ENCODE peak calls at places on chromosomes 4 and X, in five cellular contexts. V is GM12892, P is pancreas, T is PC-3, O is bronchial epithelial cell. N is an unnamed sample.
A peak's percentile ranks its signal among the peaks of the same experiment; 100 is the strongest.

GRCh38 chrX:100659431-100660137 is 15.6 kb downstream of the SRPX2 start:
- DNase-seq in V (no peak), P (no peak), T (no peak), O (no peak), N (peak; percentile 49)

GRCh38 chrX:69307029-69307428 is 141.8 kb upstream of the PJA1 start:
- DNase-seq in V (no peak), P (no peak), T (no peak), O (no peak), N (no peak)

GRCh38 chr4:119268466-119268865 is 53.5 kb downstream of the FABP2 start:
- DNase-seq in V (no peak), P (no peak), T (no peak), O (peak; percentile 8), N (no peak)

GRCh38 chr4:139234258-139234657 is 45.8 kb downstream of the MGARP start:
- DNase-seq in V (no peak), P (no peak), T (no peak), O (no peak), N (no peak)

GRCh38 chr4:40316782-40317635 is 18.1 kb upstream of the CHRNA9 start:
- DNase-seq in V (peak; percentile 39), P (peak; percentile 65), T (peak; percentile 82), O (peak; percentile 97), N (peak; percentile 34)

GRCh38 chr4:101306225-101306624 is 41.1 kb downstream of the PPP3CA start:
- DNase-seq in V (no peak), P (no peak), T (no peak), O (peak; percentile 48), N (no peak)

GRCh38 chr4:7206856-7207567 is 14.7 kb downstream of the SORCS2 start:
- DNase-seq in V (no peak), P (peak; percentile 30), T (peak; percentile 82), O (peak; percentile 56), N (peak; percentile 49)

GRCh38 chrX:50536955-50537354 is 66.3 kb upstream of the DGKK start:
- DNase-seq in V (no peak), P (no peak), T (no peak), O (no peak), N (no peak)

GRCh38 chr4:156968479-156968984 is 3.1 kb downstream of the PDGFC start:
- DNase-seq in V (no peak), P (peak; percentile 63), T (peak; percentile 81), O (peak; percentile 79), N (peak; percentile 51)

GRCh38 chr4:42579903-42580302 is 77.0 kb downstream of the ATP8A1 start:
- DNase-seq in V (no peak), P (no peak), T (peak; percentile 45), O (no peak), N (no peak)

GRCh38 chrX:139815771-139816170 is 107.8 kb upstream of the MCF2 start:
- DNase-seq in V (no peak), P (no peak), T (no peak), O (no peak), N (no peak)

GRCh38 chr4:138241281-138242075 is 671 bp downstream of the SLC7A11 start:
- DNase-seq in V (no peak), P (peak; percentile 39), T (peak; percentile 30), O (no peak), N (peak; percentile 23)

GRCh38 chrX:115494133-115494532 is 66.8 kb upstream of the PLS3 start:
- DNase-seq in V (no peak), P (no peak), T (peak; percentile 41), O (no peak), N (no peak)

GRCh38 chr4:80072607-80073361 is at the start of gene ANTXR2:
- DNase-seq in V (peak; percentile 46), P (peak; percentile 79), T (peak; percentile 89), O (peak; percentile 82), N (peak; percentile 93)

GRCh38 chrX:31934842-31935241 is 863.0 kb upstream of the FTHL17 start:
- DNase-seq in V (no peak), P (no peak), T (no peak), O (no peak), N (no peak)

GRCh38 chr4:153595894-153596601 is 88.0 kb upstream of the TLR2 start:
- DNase-seq in V (no peak), P (no peak), T (peak; percentile 29), O (peak; percentile 71), N (no peak)

GRCh38 chrX:140190441-140191108 is 225.3 kb upstream of the CXorf66 start:
- DNase-seq in V (no peak), P (peak; percentile 1), T (no peak), O (no peak), N (no peak)

GRCh38 chr4:19983072-19983471 is 268.6 kb upstream of the SLIT2 start:
- DNase-seq in V (no peak), P (no peak), T (peak; percentile 57), O (peak; percentile 98), N (no peak)

GRCh38 chr4:139609647-139610046 is 53.6 kb upstream of the SETD7 start:
- DNase-seq in V (no peak), P (no peak), T (peak; percentile 42), O (peak; percentile 51), N (no peak)

GRCh38 chr4:183995489-183996049 is 90.5 kb downstream of the STOX2 start:
- DNase-seq in V (no peak), P (no peak), T (no peak), O (no peak), N (no peak)

GRCh38 chrX:15988661-15989603 is 134.3 kb upstream of the AP1S2 start:
- DNase-seq in V (no peak), P (no peak), T (peak; percentile 53), O (peak; percentile 56), N (no peak)

GRCh38 chr4:21991537-21991936 is 43.0 kb upstream of the KCNIP4 start:
- DNase-seq in V (no peak), P (no peak), T (no peak), O (no peak), N (no peak)

GRCh38 chrX:102155806-102156179 is at the start of gene BEX5:
- DNase-seq in V (no peak), P (peak; percentile 78), T (peak; percentile 28), O (peak; percentile 57), N (peak; percentile 47)

GRCh38 chr4:152696764-152697250 is 17.0 kb upstream of the TMEM154 start:
- DNase-seq in V (peak; percentile 51), P (no peak), T (peak; percentile 82), O (peak; percentile 92), N (no peak)